ENCODE peak calls at places on chromosomes 12 and 14, in six cellular contexts. One of them, this sample, is unnamed.

GRCh38 chr14:58243790-58244555 is 670 bp upstream of the PSMA3 start:
- DNase-seq in mucosa of gallbladder: no peak
- DNase-seq in heart right ventricle: no peak
- DNase-seq in right cardiac atrium: no peak
- DNase-seq in RWPE1: peak; percentile 46
- DNase-seq in effector CD4-positive, alpha-beta T cell: no peak
- DNase-seq in this sample: peak; percentile 63

GRCh38 chr14:92507174-92507768 is 6.3 kb upstream of the RIN3 start:
- DNase-seq in mucosa of gallbladder: no peak
- DNase-seq in heart right ventricle: no peak
- DNase-seq in right cardiac atrium: peak; percentile 72
- DNase-seq in RWPE1: no peak
- DNase-seq in effector CD4-positive, alpha-beta T cell: no peak
- DNase-seq in this sample: peak; percentile 85

GRCh38 chr14:61505815-61506809 is 184.7 kb downstream of the PRKCH start:
- DNase-seq in mucosa of gallbladder: no peak
- DNase-seq in heart right ventricle: no peak
- DNase-seq in right cardiac atrium: no peak
- DNase-seq in RWPE1: no peak
- DNase-seq in effector CD4-positive, alpha-beta T cell: no peak
- DNase-seq in this sample: no peak

GRCh38 chr14:104600141-104600643 is 4.4 kb downstream of the TMEM179 start:
- DNase-seq in mucosa of gallbladder: no peak
- DNase-seq in heart right ventricle: no peak
- DNase-seq in right cardiac atrium: peak; percentile 40
- DNase-seq in RWPE1: no peak
- DNase-seq in effector CD4-positive, alpha-beta T cell: no peak
- DNase-seq in this sample: no peak

GRCh38 chr12:105167346-105167745 is 59.8 kb downstream of the WASHC4 start:
- DNase-seq in mucosa of gallbladder: no peak
- DNase-seq in heart right ventricle: no peak
- DNase-seq in right cardiac atrium: no peak
- DNase-seq in RWPE1: no peak
- DNase-seq in effector CD4-positive, alpha-beta T cell: no peak
- DNase-seq in this sample: no peak

GRCh38 chr12:81797100-81797499 is 38.0 kb upstream of the PPFIA2 start:
- DNase-seq in mucosa of gallbladder: no peak
- DNase-seq in heart right ventricle: no peak
- DNase-seq in right cardiac atrium: no peak
- DNase-seq in RWPE1: peak; percentile 7
- DNase-seq in effector CD4-positive, alpha-beta T cell: no peak
- DNase-seq in this sample: peak; percentile 29

GRCh38 chr12:94326727-94327126 is 132.9 kb downstream of the CEP83 start:
- DNase-seq in mucosa of gallbladder: no peak
- DNase-seq in heart right ventricle: no peak
- DNase-seq in right cardiac atrium: no peak
- DNase-seq in RWPE1: no peak
- DNase-seq in effector CD4-positive, alpha-beta T cell: no peak
- DNase-seq in this sample: no peak

GRCh38 chr14:53368714-53369191 is 215.6 kb upstream of the DDHD1 start:
- DNase-seq in mucosa of gallbladder: no peak
- DNase-seq in heart right ventricle: no peak
- DNase-seq in right cardiac atrium: no peak
- DNase-seq in RWPE1: no peak
- DNase-seq in effector CD4-positive, alpha-beta T cell: no peak
- DNase-seq in this sample: no peak

GRCh38 chr12:58883576-58884334 is 36.5 kb downstream of the LRIG3 start:
- DNase-seq in mucosa of gallbladder: no peak
- DNase-seq in heart right ventricle: no peak
- DNase-seq in right cardiac atrium: no peak
- DNase-seq in RWPE1: no peak
- DNase-seq in effector CD4-positive, alpha-beta T cell: no peak
- DNase-seq in this sample: no peak

GRCh38 chr12:130583800-130584199 is 132.3 kb downstream of the RIMBP2 start:
- DNase-seq in mucosa of gallbladder: no peak
- DNase-seq in heart right ventricle: no peak
- DNase-seq in right cardiac atrium: no peak
- DNase-seq in RWPE1: no peak
- DNase-seq in effector CD4-positive, alpha-beta T cell: no peak
- DNase-seq in this sample: no peak

GRCh38 chr12:95859947-95860850 is 1.4 kb downstream of the SNRPF start:
- DNase-seq in mucosa of gallbladder: no peak
- DNase-seq in heart right ventricle: no peak
- DNase-seq in right cardiac atrium: no peak
- DNase-seq in RWPE1: no peak
- DNase-seq in effector CD4-positive, alpha-beta T cell: no peak
- DNase-seq in this sample: no peak

GRCh38 chr12:75960086-75960910 is 71.3 kb downstream of the PHLDA1 start:
- DNase-seq in mucosa of gallbladder: peak; percentile 53
- DNase-seq in heart right ventricle: no peak
- DNase-seq in right cardiac atrium: no peak
- DNase-seq in RWPE1: no peak
- DNase-seq in effector CD4-positive, alpha-beta T cell: no peak
- DNase-seq in this sample: peak; percentile 95

GRCh38 chr14:33457021-33457420 is 493.9 kb downstream of the EGLN3 start:
- DNase-seq in mucosa of gallbladder: no peak
- DNase-seq in heart right ventricle: no peak
- DNase-seq in right cardiac atrium: no peak
- DNase-seq in RWPE1: no peak
- DNase-seq in effector CD4-positive, alpha-beta T cell: no peak
- DNase-seq in this sample: no peak

GRCh38 chr14:47536341-47536740 is 139.1 kb downstream of the MDGA2 start:
- DNase-seq in mucosa of gallbladder: no peak
- DNase-seq in heart right ventricle: no peak
- DNase-seq in right cardiac atrium: no peak
- DNase-seq in RWPE1: no peak
- DNase-seq in effector CD4-positive, alpha-beta T cell: no peak
- DNase-seq in this sample: no peak

GRCh38 chr14:105496831-105497591 is 6.0 kb downstream of the TEDC1 start:
- DNase-seq in mucosa of gallbladder: no peak
- DNase-seq in heart right ventricle: peak; percentile 9
- DNase-seq in right cardiac atrium: no peak
- DNase-seq in RWPE1: no peak
- DNase-seq in effector CD4-positive, alpha-beta T cell: no peak
- DNase-seq in this sample: no peak

This sample was measured in LoVo.